ENCODE peak calls at places on chromosomes 5 and 9, in four cellular contexts. O is astrocyte; U is cardiac fibroblast; P is CD8-positive, alpha-beta T cell. Q is an unnamed sample.
A peak's percentile ranks its signal among the peaks of the same experiment; 100 is the strongest.

GRCh38 chr9:88425538-88425950 is 37.3 kb downstream of the SPIN1 start:
- DNase-seq in P (no peak), U (peak; percentile 45), O (no peak), Q (no peak)

GRCh38 chr5:138946241-138946623 is 71.1 kb upstream of the LRRTM2 start:
- DNase-seq in U (no peak), P (no peak), O (no peak), Q (no peak)

GRCh38 chr5:180080670-180081280 is 9.2 kb upstream of the RNF130 start:
- DNase-seq in P (peak; percentile 41), O (no peak), U (no peak), Q (no peak)

GRCh38 chr5:178899289-178899688 is 3.6 kb downstream of the ZFP2 start:
- DNase-seq in U (no peak), O (no peak), P (no peak), Q (no peak)

GRCh38 chr5:114010362-114010761 is 351.5 kb upstream of the KCNN2 start:
- DNase-seq in U (peak; percentile 5), P (no peak), O (peak; percentile 94), Q (peak; percentile 29)

GRCh38 chr5:77935516-77936364 is 159.6 kb upstream of the TBCA start:
- DNase-seq in U (no peak), P (no peak), O (peak; percentile 6), Q (no peak)

GRCh38 chr9:121369595-121370265 is at the start of gene STOM:
- DNase-seq in P (peak; percentile 67), U (peak; percentile 87), O (peak; percentile 58), Q (peak; percentile 63)

GRCh38 chr9:27386759-27387158 is 89.8 kb upstream of the EQTN start:
- DNase-seq in O (no peak), U (no peak), P (no peak), Q (no peak)

GRCh38 chr9:92439921-92440750 is 15.9 kb upstream of the OMD start:
- DNase-seq in U (peak; percentile 89), O (peak; percentile 93), P (no peak), Q (no peak)

GRCh38 chr9:135864447-135865049 is 42.8 kb downstream of the CAMSAP1 start:
- DNase-seq in O (no peak), U (peak; percentile 67), P (peak; percentile 82), Q (no peak)

GRCh38 chr5:66660401-66660800 is 64.2 kb downstream of the MAST4 start:
- DNase-seq in U (no peak), P (no peak), O (peak; percentile 74), Q (no peak)

GRCh38 chr9:134442486-134443168 is 116.4 kb downstream of the RXRA start:
- DNase-seq in O (no peak), U (peak; percentile 31), P (no peak), Q (no peak)

GRCh38 chr9:114446036-114446435 is 58.3 kb upstream of the AKNA start:
- DNase-seq in P (no peak), U (peak; percentile 61), O (peak; percentile 57), Q (no peak)

GRCh38 chr5:174052636-174053035 is 7.1 kb downstream of the NSG2 start:
- DNase-seq in U (no peak), P (no peak), O (no peak), Q (no peak)

GRCh38 chr9:133048595-133048994 is 13.2 kb upstream of the CEL start:
- DNase-seq in U (peak; percentile 21), P (peak; percentile 26), O (no peak), Q (no peak)

GRCh38 chr9:34635556-34635955 is 2.0 kb downstream of the SIGMAR1 start:
- DNase-seq in P (no peak), O (no peak), U (no peak), Q (no peak)

GRCh38 chr9:131030239-131030977 is 21.4 kb downstream of the LAMC3 start:
- DNase-seq in U (no peak), P (no peak), O (no peak), Q (no peak)

GRCh38 chr9:25677301-25678146 is 720 bp downstream of the TUSC1 start:
- DNase-seq in O (peak; percentile 41), P (no peak), U (peak; percentile 72), Q (no peak)

GRCh38 chr5:162325143-162325727 is 257.7 kb downstream of the GABRG2 start:
- DNase-seq in O (no peak), P (no peak), U (peak; percentile 24), Q (no peak)

GRCh38 chr5:156800982-156801381 is 49.1 kb upstream of the PPP1R2B start:
- DNase-seq in U (no peak), O (no peak), P (no peak), Q (no peak)

GRCh38 chr9:83977196-83977595 is 2.8 kb downstream of the HNRNPK start:
- DNase-seq in P (no peak), O (no peak), U (no peak), Q (no peak)
- H3K4me3 ChIP-seq in P (no peak overlapping the region), O (peak overlapping the region; percentile 100), U (no peak overlapping the region), Q (peak overlapping the region; percentile 98)

DNA sequence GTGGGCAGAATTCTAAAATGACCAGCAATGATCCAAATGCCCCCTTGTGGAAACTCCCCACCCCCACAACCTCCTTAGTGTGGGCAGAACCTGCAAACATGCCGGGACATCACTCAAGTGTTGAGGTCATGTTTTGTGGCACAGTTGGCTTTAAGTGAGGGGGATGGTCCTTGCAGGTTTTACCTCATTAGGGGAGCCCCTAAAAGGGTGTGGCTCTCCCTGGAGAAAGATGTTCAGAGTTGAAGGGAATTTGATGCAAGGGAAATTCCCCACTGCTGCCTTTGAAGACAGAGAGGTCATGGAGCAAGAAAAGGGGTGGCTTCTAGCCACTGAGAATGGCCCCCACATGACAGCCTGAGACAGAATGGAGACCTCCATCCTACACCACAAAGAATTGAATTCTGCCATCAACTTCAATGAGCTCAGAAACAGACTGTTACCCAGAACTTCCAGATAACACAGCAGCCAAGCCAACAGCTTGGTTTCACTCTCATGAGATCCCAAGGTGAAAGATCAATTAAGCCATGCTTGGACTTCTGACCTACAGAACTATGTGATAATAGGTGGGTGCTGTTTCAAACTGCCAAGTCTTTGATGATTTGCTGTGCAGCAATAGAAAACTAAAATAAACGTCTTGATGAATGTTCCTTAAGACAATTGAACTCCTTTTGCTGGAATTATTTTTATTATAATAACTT is 103.4 kb downstream of the MED10 start:
- DNase-seq in U (no peak), P (no peak), O (no peak), Q (no peak)
- TF ChIP-seq CTCF in U (no peak), P (no peak), O (no peak), Q (no peak)

DNA sequence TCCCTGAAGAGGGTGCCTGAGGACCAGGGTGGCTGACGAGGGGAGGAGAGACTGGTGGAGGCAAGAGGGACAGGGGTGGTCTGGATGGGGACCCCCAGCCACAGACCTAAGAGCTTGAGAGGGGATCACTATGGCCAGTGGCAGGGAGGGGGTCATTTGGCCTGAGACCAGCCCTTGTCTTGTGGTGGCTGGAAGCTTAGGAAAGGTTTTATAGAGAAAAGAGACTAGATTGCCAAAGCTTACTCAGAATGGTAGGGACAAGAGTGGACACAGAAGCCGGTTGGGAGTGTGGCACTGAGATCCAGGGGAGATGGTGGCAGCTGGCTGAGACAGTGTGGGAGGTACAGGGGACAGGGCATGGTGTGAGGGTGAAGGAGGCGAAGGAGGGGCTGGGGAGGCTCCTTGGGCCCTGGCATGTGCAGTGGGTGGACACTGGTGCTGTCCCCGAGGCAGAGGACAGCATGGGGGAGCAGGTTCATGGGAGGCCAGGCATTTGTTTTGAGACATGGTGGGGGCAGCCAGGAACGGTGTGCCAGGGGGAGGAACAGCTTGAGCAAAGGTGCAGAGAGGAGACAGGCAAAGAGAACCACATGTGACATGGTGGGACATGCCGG is 123.0 kb downstream of the C9orf50 start:
- DNase-seq in O (no peak), U (no peak), P (no peak), Q (no peak)
- H3K4me3 ChIP-seq in O (peak overlapping the region; percentile 29), U (peak overlapping the region; percentile 57), P (no peak overlapping the region), Q (peak overlapping the region; percentile 76)

GRCh38 chr5:16492398-16493175 is 27.0 kb upstream of the ZNF622 start:
- DNase-seq in P (no peak), O (peak; percentile 70), U (peak; percentile 86), Q (peak; percentile 6)
- TF ChIP-seq CTCF in P (no peak), O (no peak), U (no peak), Q (no peak)

GRCh38 chr9:106284300-106284699 is 578.7 kb upstream of the ZNF462 start:
- DNase-seq in U (no peak), P (no peak), O (no peak), Q (no peak)

GRCh38 chr9:106288689-106289088 is 574.3 kb upstream of the ZNF462 start:
- DNase-seq in O (no peak), P (no peak), U (no peak), Q (no peak)

GRCh38 chr9:106286249-106286648 is 576.7 kb upstream of the ZNF462 start:
- DNase-seq in O (peak; percentile 11), U (no peak), P (no peak), Q (no peak)

GRCh38 chr9:106287108-106287631 is 575.8 kb upstream of the ZNF462 start:
- DNase-seq in U (no peak), O (no peak), P (no peak), Q (no peak)
- H3K4me3 ChIP-seq in U (no peak overlapping the region), O (peak overlapping the region; percentile 36), P (no peak overlapping the region), Q (no peak overlapping the region)

GRCh38 chr5:149453618-149454415 is 74.7 kb upstream of the IL17B start:
- DNase-seq in O (no peak), U (no peak), P (no peak), Q (no peak)

GRCh38 chr5:149452007-149452664 is 73.0 kb upstream of the IL17B start:
- DNase-seq in U (peak; percentile 78), O (peak; percentile 56), P (no peak), Q (no peak)

GRCh38 chr5:149450199-149450598 is 71.1 kb upstream of the IL17B start:
- DNase-seq in O (peak; percentile 74), U (peak; percentile 77), P (no peak), Q (peak; percentile 44)

GRCh38 chr5:149455889-149456409 is 76.9 kb upstream of the IL17B start:
- DNase-seq in O (peak; percentile 77), P (no peak), U (peak; percentile 92), Q (no peak)

DNA sequence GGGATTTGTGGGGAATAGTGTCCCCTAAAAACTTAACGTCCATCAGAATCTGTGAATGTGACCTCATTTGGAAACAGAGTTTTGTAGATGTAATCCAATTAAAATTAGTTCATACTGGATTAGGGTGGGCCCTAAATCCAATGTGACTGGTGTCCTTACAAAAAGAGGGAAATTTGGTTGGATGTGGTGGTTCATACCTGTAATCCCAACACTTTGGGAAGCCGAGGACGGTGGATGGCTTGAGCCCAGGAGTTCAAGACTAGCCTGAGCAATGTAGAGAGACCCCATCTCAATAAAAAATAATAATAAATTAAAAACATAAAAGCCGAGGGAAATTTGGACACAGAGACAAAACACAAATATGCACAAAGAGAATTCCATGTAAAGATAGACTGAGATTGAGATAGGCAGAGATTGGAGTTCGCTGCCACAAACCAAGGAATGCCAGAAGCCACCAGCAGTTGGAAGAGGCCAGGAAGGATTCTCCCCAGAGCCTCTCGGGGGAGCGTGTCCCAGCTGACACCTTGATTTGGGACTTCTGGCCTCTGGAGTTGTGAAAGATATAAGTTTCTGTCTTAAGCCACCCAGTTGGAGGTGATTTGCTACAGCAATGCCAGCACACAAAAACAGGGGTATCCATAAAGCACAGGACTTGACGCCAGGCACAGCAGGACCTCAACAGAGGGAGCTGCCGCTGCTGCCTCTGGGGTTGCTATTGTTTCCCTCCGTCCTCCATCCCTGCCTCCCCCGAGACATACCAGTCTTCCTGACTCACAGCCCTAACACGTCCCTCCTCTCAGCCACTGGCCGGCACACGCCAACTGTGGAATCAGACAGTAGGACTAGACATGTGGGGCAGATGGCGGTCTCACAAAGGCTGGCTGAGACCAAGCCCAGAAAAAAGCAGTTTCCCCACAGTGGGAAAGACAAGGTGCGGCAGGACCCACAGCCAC is 73.8 kb upstream of the IL17B start:
- DNase-seq in P (no peak), U (peak; percentile 98), O (peak; percentile 97), Q (peak; percentile 78)
- TF ChIP-seq CTCF in P (no peak), U (peak; percentile 19), O (no peak), Q (peak; percentile 20)

Q was measured in AG04450.